ENCODE peak calls at places on chromosome 20, in five cellular contexts. W is NCI-H1694 treated with DMSO at 0.1 percent for 48 hours, A is naive B cell, S is activated B cell treated with CpG ODN at 0.5 μM for 24 hours, V is neural crest cell. F is an unnamed sample.

GRCh38 chr20:38581013-38581412 is at the start of gene ADIG:
- DNase-seq in W (no peak), A (no peak), S (no peak), V (no peak), F (no peak)

GRCh38 chr20:32206383-32207210 is 946 bp downstream of the PLAGL2 start:
- DNase-seq in W (no peak), A (no peak), S (no peak), V (no peak), F (peak)

GRCh38 chr20:32806356-32806755 is 13.4 kb upstream of the MAPRE1 start:
- DNase-seq in W (peak), A (no peak), S (no peak), V (no peak), F (no peak)

GRCh38 chr20:63702036-63702665 is 5.6 kb downstream of the ARFRP1 start:
- DNase-seq in W (no peak), A (no peak), S (no peak), V (no peak), F (no peak)

GRCh38 chr20:3716195-3716834 is 3.9 kb upstream of the SIGLEC1 start:
- DNase-seq in W (peak), A (peak), S (no peak), V (peak), F (peak)

GRCh38 chr20:9500121-9500911 is 14.1 kb upstream of the LAMP5 start:
- DNase-seq in W (no peak), A (no peak), S (no peak), V (no peak), F (no peak)

GRCh38 chr20:49928411-49929141 is 7.6 kb upstream of the RNF114 start:
- DNase-seq in W (peak), A (peak), S (peak), V (peak), F (peak)

GRCh38 chr20:41854765-41855164 is 236.6 kb upstream of the CHD6 start:
- DNase-seq in W (no peak), A (no peak), S (no peak), V (no peak), F (no peak)

GRCh38 chr20:20452254-20452676 is 84.4 kb downstream of the INSM1 start:
- DNase-seq in W (peak), A (peak), S (peak), V (peak), F (peak)

GRCh38 chr20:40689943-40690835 is 1.2 kb upstream of the MAFB start:
- DNase-seq in W (peak), A (peak), S (peak), V (peak), F (peak)

GRCh38 chr20:1434571-1435336 is 31.9 kb downstream of the NSFL1C start:
- DNase-seq in W (no peak), A (peak), S (peak), V (no peak), F (peak)

GRCh38 chr20:2653511-2654383 is 1.3 kb downstream of the NOP56 start:
- DNase-seq in W (no peak), A (no peak), S (no peak), V (no peak), F (no peak)

GRCh38 chr20:4476903-4477302 is 244.8 kb upstream of the PRND start:
- DNase-seq in W (no peak), A (no peak), S (no peak), V (no peak), F (no peak)

GRCh38 chr20:8183526-8183925 is 51.5 kb downstream of the PLCB1 start:
- DNase-seq in W (no peak), A (no peak), S (no peak), V (no peak), F (no peak)

GRCh38 chr20:45857836-45858250 is 429 bp downstream of the ZSWIM3 start:
- DNase-seq in W (no peak), A (no peak), S (no peak), V (no peak), F (peak)

GRCh38 chr20:57959018-57959417 is 249.2 kb upstream of the PMEPA1 start:
- DNase-seq in W (no peak), A (no peak), S (no peak), V (no peak), F (no peak)

GRCh38 chr20:21981607-21982344 is 276.3 kb downstream of the PAX1 start:
- DNase-seq in W (no peak), A (no peak), S (no peak), V (no peak), F (no peak)

GRCh38 chr20:35648836-35649235 is 15.9 kb downstream of the CPNE1 start:
- DNase-seq in W (no peak), A (no peak), S (no peak), V (no peak), F (no peak)

GRCh38 chr20:35451295-35451694 is 4.1 kb upstream of the CEP250 start:
- DNase-seq in W (no peak), A (no peak), S (no peak), V (no peak), F (no peak)

GRCh38 chr20:35490736-35491181 is 35.4 kb downstream of the CEP250 start:
- DNase-seq in W (no peak), A (peak), S (peak), V (no peak), F (peak)

GRCh38 chr20:18543932-18544331 is 23.3 kb upstream of the SMIM26 start:
- DNase-seq in W (no peak), A (no peak), S (no peak), V (no peak), F (no peak)

GRCh38 chr20:61896058-61896961 is 169.4 kb downstream of the TAF4 start:
- DNase-seq in W (no peak), A (no peak), S (no peak), V (peak), F (peak)

GRCh38 chr20:33262658-33263065 is 20.4 kb upstream of the BPIFB1 start:
- DNase-seq in W (peak), A (no peak), S (no peak), V (peak), F (peak)

GRCh38 chr20:35714127-35714526 is 14.9 kb downstream of the ROMO1 start:
- DNase-seq in W (no peak), A (no peak), S (no peak), V (no peak), F (no peak)

GRCh38 chr20:54416770-54417169 is 58.6 kb upstream of the DOK5 start:
- DNase-seq in W (no peak), A (no peak), S (no peak), V (no peak), F (no peak)

GRCh38 chr20:44730441-44730840 is 15.2 kb upstream of the KCNK15 start:
- DNase-seq in W (no peak), A (no peak), S (no peak), V (no peak), F (no peak)

GRCh38 chr20:34516874-34517542 is 786 bp downstream of the DYNLRB1 start:
- DNase-seq in W (peak), A (no peak), S (no peak), V (no peak), F (peak)

GRCh38 chr20:58659841-58660240 is 8.8 kb downstream of the STX16 start:
- DNase-seq in W (no peak), A (no peak), S (no peak), V (no peak), F (no peak)

GRCh38 chr20:2234788-2235187 is 61.0 kb upstream of the TGM3 start:
- DNase-seq in W (no peak), A (no peak), S (no peak), V (no peak), F (no peak)

GRCh38 chr20:63580796-63581461 is 6.9 kb upstream of the HELZ2 start:
- DNase-seq in W (peak), A (peak), S (no peak), V (no peak), F (peak)

GRCh38 chr20:41279546-41280225 is 37.8 kb downstream of the ZHX3 start:
- DNase-seq in W (no peak), A (no peak), S (no peak), V (no peak), F (no peak)

F was measured in Karpas-422.